ENCODE peak calls at places on chromosomes 6 and 20, in seven cellular contexts. F is cardiac muscle cell, J is pancreas, I is right atrium auricular region, C is fibroblast of the aortic adventitia, L is AG04449, M is A549. O is an unnamed sample.

GRCh38 chr20:12207875-12208274 is 290.2 kb downstream of the BTBD3 start:
- DNase-seq in F (peak), I (no peak), J (no peak), C (peak), L (no peak), M (peak), O (peak)

GRCh38 chr6:71544028-71544427 is 255.4 kb downstream of the OGFRL1 start:
- DNase-seq in M (no peak), L (peak), J (no peak), F (no peak), C (peak), I (no peak), O (peak)

GRCh38 chr20:45036044-45036755 is 64.7 kb downstream of the KCNS1 start:
- DNase-seq in L (no peak), M (no peak), C (peak), I (no peak), J (no peak), F (no peak), O (peak)

GRCh38 chr20:20711413-20711812 is 1.0 kb downstream of the RALGAPA2 start:
- DNase-seq in M (no peak), I (no peak), F (no peak), C (no peak), J (no peak), L (no peak), O (no peak)

GRCh38 chr20:59743767-59744485 is 139.6 kb downstream of the PHACTR3 start:
- DNase-seq in I (no peak), F (no peak), J (no peak), L (no peak), M (no peak), C (no peak), O (no peak)

GRCh38 chr6:43294536-43294935 is 3.5 kb upstream of the SLC22A7 start:
- DNase-seq in J (no peak), C (no peak), F (no peak), I (no peak), L (no peak), M (no peak), O (no peak)

GRCh38 chr6:149336529-149336928 is 19.0 kb downstream of the TAB2 start:
- DNase-seq in C (no peak), M (no peak), J (no peak), L (no peak), I (no peak), F (peak), O (peak)

GRCh38 chr20:54123587-54124180 is 50.1 kb downstream of the CYP24A1 start:
- DNase-seq in L (peak), C (peak), F (peak), J (peak), M (peak), I (no peak), O (peak)

GRCh38 chr6:142693446-142693845 is 251.5 kb downstream of the HIVEP2 start:
- DNase-seq in M (no peak), I (no peak), L (no peak), J (no peak), F (no peak), C (peak), O (peak)

GRCh38 chr6:139588076-139588639 is 213.7 kb upstream of the CITED2 start:
- DNase-seq in J (peak), F (peak), L (no peak), I (no peak), C (peak), M (no peak), O (peak)

GRCh38 chr6:43229803-43230239 is 540 bp upstream of the DNPH1 start:
- DNase-seq in L (no peak), J (no peak), F (no peak), I (no peak), M (no peak), C (no peak), O (no peak)

GRCh38 chr6:10424005-10424404 is 9.1 kb upstream of the TFAP2A start:
- DNase-seq in L (no peak), J (no peak), C (no peak), I (no peak), M (no peak), F (no peak), O (no peak)
- TF ChIP-seq CTCF in L (no peak), J (no peak), C (peak), I (no peak), M (no peak), F (no peak), O (no peak)

GRCh38 chr20:16501236-16501635 is 72.0 kb downstream of the KIF16B start:
- DNase-seq in L (peak), F (no peak), J (no peak), I (no peak), M (no peak), C (peak), O (no peak)
- H3K4me3 ChIP-seq in L (no peak), F (no peak), J (no peak), I (no peak), M (no peak), C (no peak), O (no peak)

DNA sequence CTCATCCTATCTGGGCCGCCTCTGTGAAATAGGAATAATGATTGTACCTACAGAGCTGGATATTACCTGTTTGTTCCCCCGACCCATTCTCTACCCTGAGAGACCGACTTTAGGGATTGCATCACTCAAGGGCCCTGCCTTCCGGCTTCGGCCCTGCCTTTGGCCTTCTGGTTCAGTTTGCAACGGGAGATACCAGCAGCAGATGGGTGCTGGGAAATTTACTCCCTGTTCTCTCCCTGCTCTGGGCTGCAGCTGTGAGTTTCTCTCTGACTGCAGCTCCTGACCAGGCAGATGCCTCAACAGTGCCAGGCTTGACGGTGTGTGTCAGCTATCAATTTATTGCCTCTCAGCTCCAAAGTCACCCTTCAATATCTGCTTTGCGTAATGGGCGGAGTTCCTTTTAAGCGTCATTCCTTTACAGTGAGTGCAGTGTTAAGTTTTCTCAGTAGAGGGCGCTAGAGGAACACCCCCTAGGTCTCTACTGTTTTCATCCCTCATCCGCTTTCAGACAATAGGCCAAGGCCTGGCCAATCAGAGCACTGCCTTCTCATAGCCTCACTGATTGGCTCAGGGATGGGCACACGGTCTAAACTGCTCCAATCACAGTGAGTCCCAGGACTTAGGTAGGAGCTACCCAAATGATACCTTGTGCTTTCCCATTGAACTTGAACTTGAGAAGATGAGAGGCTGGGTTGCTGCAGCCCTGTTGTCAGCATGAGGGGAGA is 30.0 kb downstream of the KCNG1 start:
- DNase-seq in C (peak), M (peak), I (no peak), L (no peak), F (peak), J (no peak), O (peak)
- TF ChIP-seq CTCF in C (peak), M (peak), I (peak), L (peak), F (peak), J (no peak), O (peak)

DNA sequence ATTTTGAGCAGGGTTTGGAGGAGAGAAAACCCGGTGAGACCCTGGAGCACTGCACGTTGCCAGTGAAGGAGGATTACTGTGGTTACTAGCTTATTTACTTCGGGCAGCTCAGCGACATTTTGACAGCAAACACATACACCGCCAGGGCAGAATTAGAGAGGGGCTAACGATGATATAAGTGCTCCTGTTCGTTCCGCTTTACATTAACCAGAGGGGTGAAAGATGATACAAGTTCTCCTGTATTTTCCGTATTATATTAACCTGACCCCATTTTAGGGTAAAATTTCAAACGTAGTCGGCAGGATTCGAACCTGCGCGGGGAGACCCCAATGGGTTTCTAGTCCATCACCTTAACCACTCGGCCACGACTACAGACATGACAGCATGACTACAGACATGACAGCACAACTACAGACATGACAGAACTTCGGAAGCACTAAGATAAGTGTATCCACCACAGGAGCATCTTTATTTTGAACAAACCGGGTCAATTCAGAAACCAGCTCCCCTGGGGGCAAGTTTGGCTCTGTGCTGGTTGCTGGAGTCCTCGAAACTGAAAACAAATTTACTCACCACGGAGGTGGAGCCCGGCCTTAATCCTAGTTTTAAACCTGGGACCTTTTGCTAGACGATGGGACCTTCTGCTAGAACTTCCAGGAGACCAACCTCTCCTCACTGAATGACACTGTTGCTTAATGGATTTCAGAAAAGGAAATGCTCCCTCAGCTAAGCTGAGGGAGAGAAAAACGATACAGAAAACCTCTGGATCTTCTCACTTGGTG is 80.4 kb upstream of the ZNF184 start:
- DNase-seq in M (peak), L (no peak), C (peak), J (no peak), F (no peak), I (no peak), O (peak)
- H3K4me3 ChIP-seq in M (peak), L (no peak), C (no peak), J (no peak), F (peak), I (no peak), O (no peak)

GRCh38 chr20:34705383-34706021 is 1.4 kb downstream of the TP53INP2 start:
- DNase-seq in C (peak), L (no peak), M (peak), F (peak), J (peak), I (no peak), O (peak)
- TF ChIP-seq CTCF in C (peak), L (peak), M (peak), F (no peak), J (no peak), I (no peak), O (peak)

DNA sequence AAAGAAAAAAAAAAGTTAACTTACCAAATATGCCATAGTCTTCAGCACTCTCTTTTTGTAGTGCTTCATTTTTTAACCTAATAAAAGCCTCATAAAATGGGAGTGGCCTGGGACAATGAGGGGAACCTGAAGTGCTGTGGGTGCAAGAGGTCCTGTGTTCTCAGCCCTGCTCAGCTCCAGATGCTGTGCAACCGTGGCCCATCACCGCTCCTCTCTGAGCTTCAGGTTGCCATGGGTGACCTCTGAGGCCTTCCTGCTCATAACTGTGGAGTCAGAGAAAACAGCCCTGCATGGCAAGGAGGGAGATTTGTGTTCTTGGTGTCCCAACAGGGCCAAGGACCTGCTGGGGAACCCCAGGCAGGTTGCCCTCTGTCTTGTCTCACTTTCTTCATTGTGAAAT is 10.0 kb downstream of the TCF15 start:
- DNase-seq in I (no peak), J (no peak), L (no peak), M (no peak), F (no peak), C (no peak), O (no peak)
- H3K4me3 ChIP-seq in I (no peak), J (no peak), L (no peak), M (no peak), F (no peak), C (no peak), O (no peak)

GRCh38 chr6:33607784-33608161 is 13.3 kb upstream of the ITPR3 start:
- DNase-seq in F (no peak), J (no peak), M (peak), C (no peak), I (no peak), L (no peak), O (no peak)
- TF ChIP-seq CTCF in F (peak), J (no peak), M (peak), C (no peak), I (no peak), L (peak), O (peak)

GRCh38 chr6:1616556-1617463 is 7.1 kb downstream of the FOXC1 start:
- DNase-seq in M (no peak), C (peak), L (no peak), J (no peak), F (no peak), I (no peak), O (no peak)

GRCh38 chr6:1615651-1616420 is 6.1 kb downstream of the FOXC1 start:
- DNase-seq in I (no peak), L (no peak), F (no peak), J (no peak), C (peak), M (no peak), O (no peak)

GRCh38 chr6:1613631-1614447 is 4.1 kb downstream of the FOXC1 start:
- DNase-seq in L (no peak), I (no peak), J (no peak), M (no peak), F (peak), C (peak), O (no peak)

GRCh38 chr6:1614448-1614766 is 4.7 kb downstream of the FOXC1 start:
- DNase-seq in L (no peak), M (no peak), I (no peak), C (no peak), F (no peak), J (no peak), O (no peak)

GRCh38 chr6:1614767-1615650 is 5.3 kb downstream of the FOXC1 start:
- DNase-seq in I (no peak), J (no peak), M (no peak), C (peak), L (no peak), F (no peak), O (no peak)
- H3K4me3 ChIP-seq in I (peak), J (no peak), M (no peak), C (peak), L (peak), F (peak), O (peak)